ENCODE peak calls at places on chromosomes 13 and 19, in six cellular contexts. K is fibroblast of lung, Q is endothelial cell, T is neural progenitor cell, E is Caco-2, F is HFFc6. G is an unnamed sample.

GRCh38 chr19:38702278-38702677 is 42.0 kb downstream of the CAPN12 start:
- DNase-seq in T (no peak), F (no peak), E (no peak), K (no peak), Q (no peak), G (no peak)

GRCh38 chr13:26988059-26988769 is 183.4 kb downstream of the USP12 start:
- DNase-seq in T (no peak), Q (no peak), K (no peak), E (peak; percentile 35), F (no peak), G (no peak)

GRCh38 chr19:47374876-47375693 is 26.0 kb downstream of the DHX34 start:
- DNase-seq in T (no peak), E (no peak), F (no peak), Q (no peak), K (no peak), G (no peak)

GRCh38 chr19:2512523-2513431 is 36.9 kb downstream of the GADD45B start:
- DNase-seq in Q (no peak), T (no peak), K (no peak), E (no peak), F (no peak), G (no peak)

GRCh38 chr13:66831317-66831716 is 398.8 kb downstream of the PCDH9 start:
- DNase-seq in E (no peak), T (no peak), Q (no peak), K (no peak), F (no peak), G (no peak)

GRCh38 chr19:49565261-49565660 is 15.1 kb downstream of the NOSIP start:
- DNase-seq in E (no peak), F (no peak), Q (no peak), K (no peak), T (no peak), G (no peak)

GRCh38 chr19:46471116-46471733 is at the start of gene PNMA8A:
- DNase-seq in E (no peak), K (peak; percentile 85), Q (peak; percentile 75), F (peak; percentile 72), T (peak; percentile 97), G (peak; percentile 69)

GRCh38 chr19:6126335-6126974 is 9.0 kb upstream of the ACSBG2 start:
- DNase-seq in T (peak; percentile 55), K (peak; percentile 63), Q (no peak), E (peak; percentile 66), F (peak; percentile 58), G (peak; percentile 63)

GRCh38 chr19:52138614-52139290 is 986 bp downstream of the ZNF616 start:
- DNase-seq in F (no peak), K (peak; percentile 40), T (peak; percentile 82), Q (peak; percentile 55), E (peak; percentile 49), G (peak; percentile 29)

GRCh38 chr19:47618771-47619170 is 9.8 kb downstream of the BICRA start:
- DNase-seq in F (no peak), K (peak; percentile 70), E (no peak), Q (no peak), T (no peak), G (no peak)

GRCh38 chr19:710767-711166 is 2.0 kb downstream of the PALM start:
- DNase-seq in F (no peak), E (no peak), Q (no peak), T (no peak), K (peak; percentile 63), G (no peak)

GRCh38 chr13:22812793-22813192 is 368.0 kb upstream of the SGCG start:
- DNase-seq in F (no peak), K (no peak), Q (no peak), T (no peak), E (no peak), G (no peak)

GRCh38 chr19:2339644-2340310 is 11.3 kb downstream of the SPPL2B start:
- DNase-seq in T (no peak), F (no peak), K (no peak), E (no peak), Q (no peak), G (no peak)

GRCh38 chr13:39036212-39036611 is 1.7 kb downstream of the PROSER1 start:
- DNase-seq in F (no peak), E (no peak), Q (no peak), K (peak; percentile 36), T (no peak), G (no peak)

GRCh38 chr13:29564828-29565227 is 30.7 kb downstream of the SLC7A1 start:
- DNase-seq in E (no peak), Q (no peak), F (no peak), K (no peak), T (no peak), G (no peak)

GRCh38 chr13:112445411-112446271 is 69.5 kb downstream of the SPACA7 start:
- DNase-seq in K (no peak), F (no peak), T (no peak), Q (no peak), E (peak; percentile 31), G (no peak)

GRCh38 chr13:99908129-99908805 is 63.3 kb downstream of the ZIC5 start:
- DNase-seq in E (no peak), K (peak; percentile 47), Q (no peak), F (no peak), T (no peak), G (no peak)

GRCh38 chr13:106649495-106649894 is 81.6 kb upstream of the ARGLU1 start:
- DNase-seq in E (no peak), Q (no peak), F (no peak), T (no peak), K (peak; percentile 62), G (no peak)

GRCh38 chr19:40217921-40218890 is at the start of gene TTC9B:
- DNase-seq in T (peak; percentile 93), Q (peak; percentile 61), E (no peak), F (no peak), K (no peak), G (peak; percentile 80)

GRCh38 chr19:38939957-38940356 is 9.2 kb downstream of the MRPS12 start:
- DNase-seq in E (no peak), K (no peak), T (no peak), F (no peak), Q (no peak), G (no peak)

GRCh38 chr19:51716925-51717324 is 6.9 kb downstream of the HAS1 start:
- DNase-seq in Q (no peak), F (no peak), E (no peak), T (no peak), K (no peak), G (no peak)

GRCh38 chr13:105142556-105142955 is 1392.9 kb downstream of the EFNB2 start:
- DNase-seq in K (no peak), F (no peak), T (no peak), E (no peak), Q (no peak), G (no peak)

GRCh38 chr13:76168661-76169060 is 532.5 kb downstream of the LMO7 start:
- DNase-seq in Q (no peak), E (no peak), T (no peak), K (no peak), F (no peak), G (no peak)

GRCh38 chr13:99892866-99893504 is 78.6 kb downstream of the ZIC5 start:
- DNase-seq in T (peak; percentile 42), Q (no peak), F (no peak), K (no peak), E (no peak), G (no peak)

GRCh38 chr19:23957660-23958281 is 43.1 kb downstream of the ZNF726 start:
- DNase-seq in Q (no peak), E (no peak), K (peak; percentile 85), F (peak; percentile 95), T (no peak), G (no peak)

GRCh38 chr13:44972956-44973581 is 16.2 kb downstream of the NUFIP1 start:
- DNase-seq in K (peak; percentile 41), F (peak; percentile 27), T (peak; percentile 32), Q (no peak), E (no peak), G (no peak)

GRCh38 chr13:23407996-23408395 is 25.5 kb downstream of the SACS start:
- DNase-seq in E (no peak), K (no peak), F (no peak), Q (no peak), T (no peak), G (no peak)

GRCh38 chr19:30046522-30046921 is 104.5 kb downstream of the URI1 start:
- DNase-seq in T (peak; percentile 44), Q (no peak), E (no peak), K (peak; percentile 9), F (no peak), G (no peak)
- TF ChIP-seq CTCF in T (peak; percentile 70), Q (no peak), E (peak; percentile 49), K (peak; percentile 10), F (peak; percentile 64), G (peak; percentile 45)

GRCh38 chr13:113724780-113725315 is 34.2 kb upstream of the TMEM255B start:
- DNase-seq in F (peak; percentile 10), E (peak; percentile 86), T (peak; percentile 88), Q (peak; percentile 87), K (peak; percentile 66), G (peak; percentile 87)
- TF ChIP-seq CTCF in F (peak; percentile 90), E (peak; percentile 92), T (peak; percentile 81), Q (peak; percentile 83), K (peak; percentile 71), G (peak; percentile 74)

DNA sequence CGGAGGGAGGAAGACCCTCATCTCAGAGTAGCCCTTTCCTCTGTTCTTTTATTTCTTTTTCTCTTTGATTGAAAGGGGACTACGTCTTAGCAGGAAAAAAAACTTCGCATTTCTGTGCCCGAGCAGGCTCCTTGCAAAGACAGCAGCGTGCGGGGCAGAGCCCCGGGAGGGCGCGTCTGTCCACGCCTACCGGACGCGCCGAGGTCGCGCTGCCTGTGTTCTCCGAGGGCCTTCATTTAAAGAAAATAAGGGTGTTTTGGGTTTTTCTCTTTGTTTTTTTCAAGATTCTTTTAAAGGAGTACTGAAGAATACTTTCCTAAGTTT is 29.2 kb downstream of the CERS1 start:
- DNase-seq in K (no peak), E (no peak), T (no peak), F (no peak), Q (no peak), G (no peak)
- TF ChIP-seq CTCF in K (no peak), E (no peak), T (no peak), F (peak; percentile 3), Q (peak; percentile 28), G (no peak)

GRCh38 chr13:110412132-110412912 is 105.2 kb downstream of the COL4A2 start:
- DNase-seq in F (peak; percentile 99), E (peak; percentile 80), T (peak; percentile 75), K (peak; percentile 99), Q (peak; percentile 84), G (peak; percentile 85)
- TF ChIP-seq CTCF in F (peak; percentile 97), E (peak; percentile 94), T (peak; percentile 90), K (peak; percentile 95), Q (peak; percentile 81), G (peak; percentile 90)

G was measured in GM13976.